ENCODE peak calls at places on chromosome 19, in eight cellular contexts. One of them, this sample, is unnamed.

GRCh38 chr19:32649751-32650150 is 25.2 kb downstream of the ANKRD27 start:
- DNase-seq in GM12891: no peak
- DNase-seq in Panc1: no peak
- DNase-seq in activated CD8-positive, alpha-beta memory T cell treated with anti-CD3 and anti-CD28 coated beads, Interleukin-2, amount 50 U/mL, for 48 hours: no peak
- DNase-seq in NCI-H774: no peak
- DNase-seq in activated CD4-positive, alpha-beta T cell treated with anti-CD3 and anti-CD28 coated beads, Interleukin-2, amount 50 U/mL, for 1 hour: no peak
- DNase-seq in NCI-H510A treated with DMSO at 0.1 percent for 48 hours: no peak
- DNase-seq in stimulated activated CD8-positive, alpha-beta memory T cell treated with anti-CD3 and anti-CD28 coated beads, Interleukin-7, amount 100 ng/mL, for 48 hours: no peak
- DNase-seq in this sample: no peak

GRCh38 chr19:2282062-2282861 is at the start of gene PEAK3:
- DNase-seq in Panc1: no peak
- DNase-seq in stimulated activated CD8-positive, alpha-beta memory T cell treated with anti-CD3 and anti-CD28 coated beads, Interleukin-7, amount 100 ng/mL, for 48 hours: no peak
- DNase-seq in activated CD8-positive, alpha-beta memory T cell treated with anti-CD3 and anti-CD28 coated beads, Interleukin-2, amount 50 U/mL, for 48 hours: peak
- DNase-seq in NCI-H510A treated with DMSO at 0.1 percent for 48 hours: no peak
- DNase-seq in GM12891: no peak
- DNase-seq in activated CD4-positive, alpha-beta T cell treated with anti-CD3 and anti-CD28 coated beads, Interleukin-2, amount 50 U/mL, for 1 hour: no peak
- DNase-seq in NCI-H774: no peak
- DNase-seq in this sample: no peak

GRCh38 chr19:28705008-28705407 is 507.9 kb downstream of the UQCRFS1 start:
- DNase-seq in activated CD8-positive, alpha-beta memory T cell treated with anti-CD3 and anti-CD28 coated beads, Interleukin-2, amount 50 U/mL, for 48 hours: no peak
- DNase-seq in NCI-H510A treated with DMSO at 0.1 percent for 48 hours: no peak
- DNase-seq in Panc1: peak
- DNase-seq in GM12891: no peak
- DNase-seq in NCI-H774: no peak
- DNase-seq in stimulated activated CD8-positive, alpha-beta memory T cell treated with anti-CD3 and anti-CD28 coated beads, Interleukin-7, amount 100 ng/mL, for 48 hours: no peak
- DNase-seq in activated CD4-positive, alpha-beta T cell treated with anti-CD3 and anti-CD28 coated beads, Interleukin-2, amount 50 U/mL, for 1 hour: no peak
- DNase-seq in this sample: no peak

GRCh38 chr19:2062770-2063169 is 11.7 kb upstream of the MKNK2 start:
- DNase-seq in stimulated activated CD8-positive, alpha-beta memory T cell treated with anti-CD3 and anti-CD28 coated beads, Interleukin-7, amount 100 ng/mL, for 48 hours: no peak
- DNase-seq in activated CD8-positive, alpha-beta memory T cell treated with anti-CD3 and anti-CD28 coated beads, Interleukin-2, amount 50 U/mL, for 48 hours: no peak
- DNase-seq in NCI-H774: no peak
- DNase-seq in NCI-H510A treated with DMSO at 0.1 percent for 48 hours: no peak
- DNase-seq in Panc1: no peak
- DNase-seq in GM12891: no peak
- DNase-seq in activated CD4-positive, alpha-beta T cell treated with anti-CD3 and anti-CD28 coated beads, Interleukin-2, amount 50 U/mL, for 1 hour: no peak
- DNase-seq in this sample: no peak

GRCh38 chr19:58538257-58539168 is 5.4 kb upstream of the TRIM28 start:
- DNase-seq in NCI-H774: no peak
- DNase-seq in activated CD8-positive, alpha-beta memory T cell treated with anti-CD3 and anti-CD28 coated beads, Interleukin-2, amount 50 U/mL, for 48 hours: peak
- DNase-seq in GM12891: no peak
- DNase-seq in stimulated activated CD8-positive, alpha-beta memory T cell treated with anti-CD3 and anti-CD28 coated beads, Interleukin-7, amount 100 ng/mL, for 48 hours: no peak
- DNase-seq in Panc1: no peak
- DNase-seq in activated CD4-positive, alpha-beta T cell treated with anti-CD3 and anti-CD28 coated beads, Interleukin-2, amount 50 U/mL, for 1 hour: no peak
- DNase-seq in NCI-H510A treated with DMSO at 0.1 percent for 48 hours: no peak
- DNase-seq in this sample: no peak

GRCh38 chr19:45971260-45971902 is 2.3 kb downstream of the NOVA2 start:
- DNase-seq in Panc1: no peak
- DNase-seq in NCI-H510A treated with DMSO at 0.1 percent for 48 hours: no peak
- DNase-seq in activated CD4-positive, alpha-beta T cell treated with anti-CD3 and anti-CD28 coated beads, Interleukin-2, amount 50 U/mL, for 1 hour: no peak
- DNase-seq in activated CD8-positive, alpha-beta memory T cell treated with anti-CD3 and anti-CD28 coated beads, Interleukin-2, amount 50 U/mL, for 48 hours: no peak
- DNase-seq in stimulated activated CD8-positive, alpha-beta memory T cell treated with anti-CD3 and anti-CD28 coated beads, Interleukin-7, amount 100 ng/mL, for 48 hours: no peak
- DNase-seq in NCI-H774: no peak
- DNase-seq in GM12891: no peak
- DNase-seq in this sample: no peak

GRCh38 chr19:17283504-17283996 is 1.8 kb downstream of the ANKLE1 start:
- DNase-seq in NCI-H774: no peak
- DNase-seq in NCI-H510A treated with DMSO at 0.1 percent for 48 hours: no peak
- DNase-seq in activated CD4-positive, alpha-beta T cell treated with anti-CD3 and anti-CD28 coated beads, Interleukin-2, amount 50 U/mL, for 1 hour: no peak
- DNase-seq in Panc1: no peak
- DNase-seq in stimulated activated CD8-positive, alpha-beta memory T cell treated with anti-CD3 and anti-CD28 coated beads, Interleukin-7, amount 100 ng/mL, for 48 hours: no peak
- DNase-seq in GM12891: no peak
- DNase-seq in activated CD8-positive, alpha-beta memory T cell treated with anti-CD3 and anti-CD28 coated beads, Interleukin-2, amount 50 U/mL, for 48 hours: no peak
- DNase-seq in this sample: no peak

GRCh38 chr19:48681127-48681470 is 8.3 kb upstream of the NTN5 start:
- DNase-seq in stimulated activated CD8-positive, alpha-beta memory T cell treated with anti-CD3 and anti-CD28 coated beads, Interleukin-7, amount 100 ng/mL, for 48 hours: no peak
- DNase-seq in NCI-H774: no peak
- DNase-seq in Panc1: no peak
- DNase-seq in activated CD4-positive, alpha-beta T cell treated with anti-CD3 and anti-CD28 coated beads, Interleukin-2, amount 50 U/mL, for 1 hour: no peak
- DNase-seq in GM12891: no peak
- DNase-seq in activated CD8-positive, alpha-beta memory T cell treated with anti-CD3 and anti-CD28 coated beads, Interleukin-2, amount 50 U/mL, for 48 hours: no peak
- DNase-seq in NCI-H510A treated with DMSO at 0.1 percent for 48 hours: no peak
- DNase-seq in this sample: no peak

GRCh38 chr19:35122687-35123551 is 7.3 kb downstream of the FXYD3 start:
- DNase-seq in activated CD4-positive, alpha-beta T cell treated with anti-CD3 and anti-CD28 coated beads, Interleukin-2, amount 50 U/mL, for 1 hour: no peak
- DNase-seq in GM12891: no peak
- DNase-seq in NCI-H510A treated with DMSO at 0.1 percent for 48 hours: no peak
- DNase-seq in activated CD8-positive, alpha-beta memory T cell treated with anti-CD3 and anti-CD28 coated beads, Interleukin-2, amount 50 U/mL, for 48 hours: no peak
- DNase-seq in Panc1: no peak
- DNase-seq in stimulated activated CD8-positive, alpha-beta memory T cell treated with anti-CD3 and anti-CD28 coated beads, Interleukin-7, amount 100 ng/mL, for 48 hours: no peak
- DNase-seq in NCI-H774: no peak
- DNase-seq in this sample: no peak

GRCh38 chr19:44725251-44725650 is 23.3 kb upstream of the BCL3 start:
- DNase-seq in activated CD8-positive, alpha-beta memory T cell treated with anti-CD3 and anti-CD28 coated beads, Interleukin-2, amount 50 U/mL, for 48 hours: no peak
- DNase-seq in NCI-H774: no peak
- DNase-seq in GM12891: no peak
- DNase-seq in NCI-H510A treated with DMSO at 0.1 percent for 48 hours: no peak
- DNase-seq in activated CD4-positive, alpha-beta T cell treated with anti-CD3 and anti-CD28 coated beads, Interleukin-2, amount 50 U/mL, for 1 hour: no peak
- DNase-seq in stimulated activated CD8-positive, alpha-beta memory T cell treated with anti-CD3 and anti-CD28 coated beads, Interleukin-7, amount 100 ng/mL, for 48 hours: no peak
- DNase-seq in Panc1: no peak
- DNase-seq in this sample: no peak

GRCh38 chr19:33402421-33403220 is 29.1 kb downstream of the CEBPG start:
- DNase-seq in Panc1: no peak
- DNase-seq in activated CD4-positive, alpha-beta T cell treated with anti-CD3 and anti-CD28 coated beads, Interleukin-2, amount 50 U/mL, for 1 hour: no peak
- DNase-seq in NCI-H774: no peak
- DNase-seq in GM12891: peak
- DNase-seq in stimulated activated CD8-positive, alpha-beta memory T cell treated with anti-CD3 and anti-CD28 coated beads, Interleukin-7, amount 100 ng/mL, for 48 hours: no peak
- DNase-seq in activated CD8-positive, alpha-beta memory T cell treated with anti-CD3 and anti-CD28 coated beads, Interleukin-2, amount 50 U/mL, for 48 hours: no peak
- DNase-seq in NCI-H510A treated with DMSO at 0.1 percent for 48 hours: no peak
- DNase-seq in this sample: no peak

GRCh38 chr19:41064974-41065569 is 23.2 kb upstream of the CYP2A13 start:
- DNase-seq in activated CD4-positive, alpha-beta T cell treated with anti-CD3 and anti-CD28 coated beads, Interleukin-2, amount 50 U/mL, for 1 hour: no peak
- DNase-seq in Panc1: no peak
- DNase-seq in NCI-H774: no peak
- DNase-seq in activated CD8-positive, alpha-beta memory T cell treated with anti-CD3 and anti-CD28 coated beads, Interleukin-2, amount 50 U/mL, for 48 hours: no peak
- DNase-seq in stimulated activated CD8-positive, alpha-beta memory T cell treated with anti-CD3 and anti-CD28 coated beads, Interleukin-7, amount 100 ng/mL, for 48 hours: no peak
- DNase-seq in NCI-H510A treated with DMSO at 0.1 percent for 48 hours: no peak
- DNase-seq in GM12891: no peak
- DNase-seq in this sample: no peak

GRCh38 chr19:2181618-2181997 is 17.9 kb downstream of the DOT1L start:
- DNase-seq in NCI-H774: no peak
- DNase-seq in stimulated activated CD8-positive, alpha-beta memory T cell treated with anti-CD3 and anti-CD28 coated beads, Interleukin-7, amount 100 ng/mL, for 48 hours: no peak
- DNase-seq in activated CD4-positive, alpha-beta T cell treated with anti-CD3 and anti-CD28 coated beads, Interleukin-2, amount 50 U/mL, for 1 hour: no peak
- DNase-seq in Panc1: no peak
- DNase-seq in NCI-H510A treated with DMSO at 0.1 percent for 48 hours: no peak
- DNase-seq in GM12891: no peak
- DNase-seq in activated CD8-positive, alpha-beta memory T cell treated with anti-CD3 and anti-CD28 coated beads, Interleukin-2, amount 50 U/mL, for 48 hours: no peak
- DNase-seq in this sample: no peak